ENCODE peak calls at places on chromosomes 7 and 10, in nine cellular contexts. I is thoracic aorta, D is mucosa of descending colon, G is IMR-90, F is HepG2, P is GM23338, B is body of pancreas, K is colonic mucosa, L is H7. Y is an unnamed sample.

GRCh38 chr7:129828989-129829676 is 123.6 kb downstream of the UBE2H start:
- DNase-seq in P (peak; percentile 79), K (no peak), G (no peak), B (no peak), F (no peak), I (no peak), L (no peak), D (no peak), Y (no peak)

GRCh38 chr10:114271779-114272167 is 32.7 kb downstream of the VWA2 start:
- DNase-seq in G (peak; percentile 95), P (no peak), L (no peak), B (peak; percentile 50), F (no peak), I (peak; percentile 17), D (peak; percentile 31), K (no peak), Y (no peak)

GRCh38 chr10:43205681-43206390 is 61.0 kb downstream of the RASGEF1A start:
- DNase-seq in P (no peak), F (no peak), G (no peak), K (no peak), B (peak; percentile 1), D (no peak), I (no peak), L (peak; percentile 32), Y (peak; percentile 6)

GRCh38 chr7:68440870-68441269 is 1157.4 kb upstream of the AUTS2 start:
- DNase-seq in G (no peak), D (no peak), P (no peak), F (no peak), B (no peak), K (no peak), L (no peak), I (no peak), Y (no peak)

GRCh38 chr10:1159131-1160061 is 103.2 kb downstream of the WDR37 start:
- DNase-seq in L (peak; percentile 62), F (no peak), P (no peak), K (no peak), G (peak; percentile 58), B (no peak), D (no peak), I (no peak), Y (no peak)

GRCh38 chr7:33719059-33719581 is 186.2 kb upstream of the BMPER start:
- DNase-seq in B (peak; percentile 22), K (no peak), L (no peak), D (no peak), P (no peak), F (no peak), I (peak; percentile 21), G (peak; percentile 25), Y (no peak)

GRCh38 chr7:69232445-69233376 is 365.6 kb upstream of the AUTS2 start:
- DNase-seq in D (no peak), K (no peak), G (no peak), L (peak; percentile 47), B (no peak), F (no peak), I (no peak), P (peak; percentile 94), Y (no peak)

GRCh38 chr7:12553421-12553820 is 17.1 kb upstream of the SCIN start:
- DNase-seq in F (no peak), K (no peak), D (no peak), P (no peak), I (no peak), G (no peak), B (no peak), L (no peak), Y (no peak)

GRCh38 chr7:155190608-155191536 is 106.8 kb upstream of the INSIG1 start:
- DNase-seq in D (peak; percentile 73), I (no peak), L (peak; percentile 94), F (no peak), P (peak; percentile 79), G (no peak), K (peak; percentile 51), B (peak; percentile 52), Y (peak; percentile 52)

GRCh38 chr10:107728807-107729206 is 564.3 kb upstream of the SORCS1 start:
- DNase-seq in G (no peak), L (no peak), B (no peak), D (peak; percentile 27), F (no peak), P (no peak), I (no peak), K (peak; percentile 25), Y (no peak)

GRCh38 chr7:42400373-42400772 is 163.4 kb upstream of the GLI3 start:
- DNase-seq in G (no peak), B (no peak), L (no peak), D (no peak), F (no peak), K (no peak), I (no peak), P (no peak), Y (no peak)

GRCh38 chr10:93995598-93996271 is 2.0 kb downstream of the PLCE1 start:
- DNase-seq in G (peak; percentile 68), K (peak; percentile 51), I (no peak), L (no peak), F (no peak), D (peak; percentile 56), P (no peak), B (no peak), Y (no peak)

GRCh38 chr7:125563964-125564529 is 634.4 kb upstream of the POT1 start:
- DNase-seq in I (no peak), D (no peak), F (no peak), G (no peak), K (no peak), P (peak; percentile 30), L (no peak), B (no peak), Y (no peak)

GRCh38 chr10:48762104-48763042 is 77.7 kb downstream of the WDFY4 start:
- DNase-seq in K (no peak), P (no peak), L (no peak), D (no peak), G (no peak), F (no peak), B (no peak), I (no peak), Y (no peak)

GRCh38 chr7:123846217-123846891 is 1.4 kb downstream of the HYAL4 start:
- DNase-seq in F (no peak), K (no peak), B (no peak), I (no peak), G (no peak), D (no peak), P (no peak), L (no peak), Y (no peak)

GRCh38 chr10:103691723-103692380 is 163.5 kb downstream of the SH3PXD2A start:
- DNase-seq in B (no peak), K (no peak), I (no peak), L (no peak), F (no peak), P (peak; percentile 67), D (no peak), G (peak; percentile 48), Y (no peak)

GRCh38 chr10:103692421-103693069 is 162.8 kb downstream of the SH3PXD2A start:
- DNase-seq in D (no peak), I (no peak), G (no peak), P (peak; percentile 70), B (no peak), L (peak; percentile 89), K (peak; percentile 40), F (no peak), Y (peak; percentile 47)

GRCh38 chr10:103695584-103696005 is 159.8 kb downstream of the SH3PXD2A start:
- DNase-seq in I (no peak), B (no peak), L (no peak), D (peak; percentile 81), F (no peak), G (no peak), K (peak; percentile 89), P (no peak), Y (peak; percentile 77)

GRCh38 chr10:103693070-103693811 is 162.1 kb downstream of the SH3PXD2A start:
- DNase-seq in D (peak; percentile 43), F (no peak), G (no peak), L (peak; percentile 91), P (peak; percentile 44), I (no peak), K (peak; percentile 57), B (no peak), Y (peak; percentile 31)

DNA sequence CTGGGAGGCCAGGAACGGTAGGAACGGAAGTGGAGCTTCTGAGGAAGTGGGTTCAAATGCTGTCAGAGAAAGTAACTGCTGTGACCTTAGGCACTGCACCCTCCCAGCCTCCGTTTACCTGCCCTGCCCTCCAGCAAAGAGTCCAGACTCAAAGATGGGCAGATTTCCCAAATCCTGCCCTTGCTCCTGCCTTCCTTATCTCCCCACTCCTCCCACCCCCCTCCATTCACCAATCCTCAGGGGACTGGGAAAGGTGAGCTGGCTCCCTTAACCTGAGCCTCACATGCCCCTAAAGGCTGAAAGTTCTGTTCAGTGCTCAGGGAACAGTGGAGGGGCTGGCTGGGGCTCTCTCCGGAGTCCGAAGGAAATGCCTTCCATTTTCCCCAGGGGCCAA is 161.6 kb downstream of the SH3PXD2A start:
- DNase-seq in I (no peak), B (no peak), K (no peak), D (no peak), P (no peak), G (no peak), F (no peak), L (no peak), Y (no peak)
- H3K4me3 ChIP-seq in I (peak overlapping the region; percentile 58), B (no peak overlapping the region), K (no peak overlapping the region), D (no peak overlapping the region), P (peak overlapping the region; percentile 63), G (no peak overlapping the region), F (no peak overlapping the region), L (no peak overlapping the region), Y (no peak overlapping the region)

GRCh38 chr7:103348959-103349358 is 1.5 kb downstream of the PSMC2 start:
- DNase-seq in L (no peak), I (no peak), P (no peak), D (no peak), K (no peak), F (no peak), B (no peak), G (no peak), Y (no peak)
- H3K4me3 ChIP-seq in L (no peak overlapping the region), I (peak overlapping the region; percentile 94), P (peak overlapping the region; percentile 75), D (no peak overlapping the region), K (peak overlapping the region; percentile 97), F (peak overlapping the region; percentile 96), B (no peak overlapping the region), G (peak overlapping the region; percentile 61), Y (peak overlapping the region; percentile 70)

GRCh38 chr10:132544744-132545658 is 7.4 kb downstream of the INPP5A start:
- DNase-seq in F (no peak), B (no peak), L (peak; percentile 55), K (no peak), G (no peak), D (no peak), P (no peak), I (no peak), Y (no peak)
- H3K4me3 ChIP-seq in F (no peak overlapping the region), B (no peak overlapping the region), L (no peak overlapping the region), K (no peak overlapping the region), G (no peak overlapping the region), D (no peak overlapping the region), P (no peak overlapping the region), I (peak overlapping the region; percentile 45), Y (no peak overlapping the region)

DNA sequence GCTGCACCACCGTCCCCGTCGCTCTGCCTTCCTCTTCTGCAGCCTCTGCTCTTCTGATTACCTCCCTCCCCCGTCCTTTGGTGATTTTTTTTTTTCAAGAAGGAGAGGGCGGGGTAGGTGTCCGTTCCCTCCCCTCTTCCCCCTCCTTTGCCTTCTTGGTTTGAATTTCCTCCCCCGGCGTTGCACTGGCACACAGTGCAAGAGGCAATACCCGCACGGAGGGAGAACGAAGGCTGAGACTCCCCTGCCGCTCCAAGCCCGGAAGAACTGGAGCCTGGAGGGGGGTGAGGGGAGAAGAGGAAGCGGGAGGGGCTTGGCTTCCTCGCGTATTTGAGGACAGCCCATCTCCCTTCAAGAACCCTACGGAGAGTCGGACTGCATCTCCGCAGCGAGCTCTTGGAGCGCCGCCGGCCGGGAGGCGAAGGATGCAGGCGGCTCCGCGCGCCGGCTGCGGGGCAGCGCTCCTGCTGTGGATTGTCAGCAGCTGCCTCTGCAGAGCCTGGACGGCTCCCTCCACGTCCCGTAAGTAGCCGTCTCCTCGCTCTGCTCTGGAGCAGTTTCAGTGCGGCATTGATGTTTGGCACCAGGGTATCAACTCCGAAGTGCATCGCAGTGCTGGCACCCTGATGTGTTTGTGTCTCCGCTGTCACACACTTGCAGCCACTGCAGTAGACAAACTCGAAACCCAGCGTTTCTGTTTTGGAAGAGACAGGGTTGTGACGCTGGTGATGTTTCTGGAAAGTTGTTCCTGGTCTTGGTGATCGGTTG is at the start of gene CNTNAP2:
- DNase-seq in K (no peak), L (peak; percentile 67), I (no peak), F (no peak), D (no peak), G (no peak), B (no peak), P (peak; percentile 69), Y (no peak)
- H3K4me3 ChIP-seq in K (peak within 1 kb of the TSS; percentile 7), L (peak within 1 kb of the TSS; percentile 74), I (peak within 1 kb of the TSS; percentile 68), F (no peak within 1 kb of the TSS), D (no peak within 1 kb of the TSS), G (peak within 1 kb of the TSS; percentile 31), B (no peak within 1 kb of the TSS), P (peak within 1 kb of the TSS; percentile 70), Y (peak within 1 kb of the TSS; percentile 47)